ENCODE peak calls at places on chromosomes 7 and 10, in seven cellular contexts. O is stomach, C is NB4, W is fibroblast of lung, G is aorta, Q is mammary epithelial cell, I is fibroblast of villous mesenchyme. J is an unnamed sample.

GRCh38 chr10:95308389-95309302 is 17.8 kb upstream of the PDLIM1 start:
- DNase-seq in O (peak), Q (peak), I (peak), W (peak), C (peak), G (peak), J (peak)

GRCh38 chr7:122543891-122544290 is 155.0 kb downstream of the RNF133 start:
- DNase-seq in Q (no peak), G (no peak), W (no peak), I (no peak), C (no peak), O (no peak), J (no peak)

GRCh38 chr7:17234398-17235021 is 63.9 kb upstream of the AHR start:
- DNase-seq in W (peak), O (no peak), I (peak), Q (peak), C (peak), G (peak), J (peak)

GRCh38 chr7:81789406-81790139 is 19.7 kb upstream of the HGF start:
- DNase-seq in C (no peak), Q (no peak), G (no peak), O (no peak), I (no peak), W (peak), J (no peak)

GRCh38 chr10:44172883-44173557 is 211.9 kb downstream of the CXCL12 start:
- DNase-seq in W (no peak), O (no peak), C (no peak), I (peak), Q (no peak), G (no peak), J (no peak)

GRCh38 chr10:14009315-14010082 is 321.2 kb downstream of the FRMD4A start:
- DNase-seq in W (peak), I (peak), G (no peak), C (no peak), Q (peak), O (no peak), J (peak)

GRCh38 chr7:20798081-20798693 is 11.5 kb upstream of the SP8 start:
- DNase-seq in Q (peak), C (peak), W (peak), O (peak), G (no peak), I (peak), J (no peak)

GRCh38 chr7:23476286-23477169 is 6.2 kb upstream of the IGF2BP3 start:
- DNase-seq in W (no peak), Q (no peak), I (no peak), O (no peak), C (peak), G (no peak), J (no peak)

GRCh38 chr10:78783753-78784152 is 285.0 kb upstream of the ZMIZ1 start:
- DNase-seq in O (no peak), Q (no peak), I (no peak), C (no peak), W (no peak), G (no peak), J (no peak)

GRCh38 chr10:119768455-119769094 is 42.7 kb downstream of the INPP5F start:
- DNase-seq in W (no peak), Q (peak), G (no peak), C (no peak), I (peak), O (no peak), J (no peak)

GRCh38 chr10:86261933-86262665 is 104.5 kb downstream of the GRID1 start:
- DNase-seq in W (no peak), O (peak), C (peak), G (no peak), Q (no peak), I (no peak), J (no peak)
- H3K4me3 ChIP-seq in W (no peak), O (no peak), C (no peak), G (no peak), Q (no peak), I (no peak), J (no peak)

GRCh38 chr10:6062101-6062771 is at the start of gene IL2RA:
- DNase-seq in I (no peak), C (no peak), W (no peak), O (peak), Q (no peak), G (peak), J (no peak)
- H3K4me3 ChIP-seq in I (no peak), C (no peak), W (no peak), O (peak), Q (no peak), G (no peak), J (no peak)

DNA sequence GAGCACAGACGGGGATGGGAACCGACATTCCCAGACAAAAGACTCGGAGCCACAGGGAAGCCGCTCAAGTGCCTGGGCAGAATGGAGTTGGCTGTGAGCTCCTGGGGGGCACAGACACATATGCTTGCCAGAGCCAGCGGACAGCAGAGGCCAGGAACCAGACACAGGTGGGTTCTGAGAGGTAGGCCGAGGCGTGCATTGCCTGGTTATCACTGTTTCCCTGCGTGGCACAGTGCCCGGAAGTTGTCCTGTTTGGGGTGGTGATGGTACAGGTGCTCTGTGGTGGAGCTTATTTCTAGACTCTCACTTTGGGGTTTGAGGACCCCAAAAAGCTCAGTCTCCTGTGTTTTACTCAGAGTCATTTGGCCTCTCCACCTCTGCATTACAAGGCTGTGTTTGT is 2.5 kb downstream of the PALD1 start:
- DNase-seq in Q (no peak), O (no peak), C (no peak), G (no peak), W (no peak), I (no peak), J (no peak)
- H3K4me3 ChIP-seq in Q (no peak), O (no peak), C (peak), G (no peak), W (no peak), I (no peak), J (no peak)

GRCh38 chr7:127040042-127040441 is 212.7 kb downstream of the GRM8 start:
- DNase-seq in G (no peak), I (no peak), O (no peak), Q (no peak), W (no peak), C (no peak), J (no peak)

GRCh38 chr7:127041689-127042452 is 210.9 kb downstream of the GRM8 start:
- DNase-seq in Q (no peak), I (no peak), W (no peak), C (no peak), O (no peak), G (no peak), J (no peak)

GRCh38 chr7:127035203-127035849 is 217.4 kb downstream of the GRM8 start:
- DNase-seq in O (no peak), W (no peak), C (peak), G (no peak), I (no peak), Q (no peak), J (no peak)

GRCh38 chr7:127034171-127034806 is 218.5 kb downstream of the GRM8 start:
- DNase-seq in O (no peak), G (no peak), W (no peak), C (no peak), I (no peak), Q (no peak), J (no peak)

GRCh38 chr7:127039541-127039940 is 213.2 kb downstream of the GRM8 start:
- DNase-seq in O (no peak), W (no peak), C (no peak), I (no peak), G (no peak), Q (no peak), J (no peak)
- H3K4me3 ChIP-seq in O (no peak), W (no peak), C (no peak), I (no peak), G (no peak), Q (no peak), J (no peak)

GRCh38 chr10:132964231-132964630 is 21.9 kb upstream of the CFAP46 start:
- DNase-seq in C (no peak), G (no peak), Q (no peak), O (no peak), W (no peak), I (no peak), J (no peak)
- H3K4me3 ChIP-seq in C (no peak), G (no peak), Q (no peak), O (peak), W (no peak), I (no peak), J (no peak)